ENCODE peak calls at places on chromosomes 16 and 17, in six cellular contexts. C is BE2C, T is iPS DF 6.9, Q is PC-9, R is Karpas-422, P is GM23248. Y is an unnamed sample.

GRCh38 chr16:80299416-80299815 is 241.4 kb upstream of the DYNLRB2 start:
- DNase-seq in R (no peak), P (no peak), T (no peak), Q (no peak), C (no peak), Y (no peak)

GRCh38 chr16:76946879-76947278 is 244.1 kb upstream of the MON1B start:
- DNase-seq in C (peak; percentile 76), Q (no peak), P (peak; percentile 56), T (no peak), R (no peak), Y (no peak)

GRCh38 chr17:74852237-74853047 is 7.2 kb downstream of the GRIN2C start:
- DNase-seq in P (peak; percentile 45), R (peak; percentile 90), T (peak; percentile 75), Q (no peak), C (no peak), Y (no peak)

GRCh38 chr17:46742539-46743270 is 75.8 kb downstream of the WNT3 start:
- DNase-seq in T (no peak), C (peak; percentile 24), Q (peak; percentile 94), R (no peak), P (peak; percentile 98), Y (no peak)

GRCh38 chr17:1039511-1040215 is 42.7 kb downstream of the TIMM22 start:
- DNase-seq in C (no peak), Q (no peak), R (no peak), T (no peak), P (no peak), Y (peak; percentile 82)

GRCh38 chr17:27892866-27893769 is at the start of gene LYRM9:
- DNase-seq in T (peak; percentile 71), Q (peak; percentile 55), P (peak; percentile 93), C (peak; percentile 88), R (peak; percentile 95), Y (peak; percentile 91)

GRCh38 chr16:74460542-74460941 is 39.3 kb upstream of the CLEC18B start:
- DNase-seq in T (no peak), P (no peak), Q (no peak), R (no peak), C (no peak), Y (no peak)

GRCh38 chr17:43416998-43417891 is 18.5 kb downstream of the ARL4D start:
- DNase-seq in P (peak; percentile 86), Q (no peak), R (no peak), C (no peak), T (no peak), Y (peak; percentile 71)

GRCh38 chr17:77772461-77772897 is 186.0 kb upstream of the TNRC6C start:
- DNase-seq in R (peak; percentile 84), Q (no peak), T (peak; percentile 70), C (peak; percentile 92), P (peak; percentile 40), Y (peak; percentile 76)

GRCh38 chr16:89407282-89407924 is 83.0 kb downstream of the ANKRD11 start:
- DNase-seq in P (no peak), R (no peak), Q (no peak), T (no peak), C (no peak), Y (no peak)

GRCh38 chr16:12113581-12114375 is 137.2 kb downstream of the SNX29 start:
- DNase-seq in R (no peak), T (no peak), P (peak; percentile 96), C (no peak), Q (no peak), Y (no peak)

GRCh38 chr16:84648595-84649510 is 542 bp downstream of the KLHL36 start:
- DNase-seq in C (peak; percentile 33), P (peak; percentile 40), Q (no peak), R (peak; percentile 63), T (no peak), Y (peak; percentile 61)

GRCh38 chr17:17677299-17678040 is 3.8 kb upstream of the RAI1 start:
- DNase-seq in Q (no peak), P (no peak), T (no peak), R (no peak), C (no peak), Y (no peak)

GRCh38 chr17:15157051-15157450 is 108.1 kb downstream of the PMP22 start:
- DNase-seq in T (no peak), Q (no peak), R (no peak), C (no peak), P (peak; percentile 75), Y (no peak)

GRCh38 chr17:78485416-78486168 is 91.6 kb downstream of the DNAH17 start:
- DNase-seq in C (no peak), R (no peak), T (no peak), P (no peak), Q (no peak), Y (no peak)

GRCh38 chr17:11094377-11094776 is 146.6 kb upstream of the SHISA6 start:
- DNase-seq in C (no peak), Q (no peak), T (no peak), R (no peak), P (no peak), Y (no peak)

DNA sequence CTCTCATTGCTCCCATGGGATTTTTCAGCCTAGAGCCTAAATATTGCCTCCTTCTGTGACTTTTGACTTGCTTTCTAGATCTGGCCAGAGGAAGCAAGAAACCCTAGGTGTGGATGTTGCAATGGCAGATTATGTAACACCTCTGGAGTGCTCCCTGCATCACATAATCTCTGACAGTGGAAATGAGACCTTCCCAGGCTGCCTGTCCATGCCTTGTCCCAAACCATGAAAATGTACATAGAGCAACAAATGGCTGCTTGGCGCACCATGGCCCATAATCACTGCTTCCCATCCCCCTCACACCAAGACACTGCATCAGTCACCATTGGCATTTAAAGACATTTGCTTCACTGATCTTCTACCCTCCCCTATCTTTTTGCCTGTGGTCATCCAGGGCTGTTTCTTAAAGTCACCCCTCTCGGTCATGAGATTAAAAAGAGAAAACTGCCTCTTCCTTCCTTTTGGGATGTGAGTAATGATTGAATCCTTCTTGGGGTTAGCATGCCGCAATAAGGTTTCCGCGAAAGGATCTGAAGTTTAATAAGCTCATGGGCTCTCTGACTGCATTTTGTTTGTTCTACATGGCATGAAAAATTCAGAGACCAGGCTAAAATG is 34.2 kb upstream of the CCL2 start:
- DNase-seq in T (no peak), Q (no peak), P (no peak), R (no peak), C (no peak), Y (no peak)
- H3K27me3 ChIP-seq in T (no peaks in the 10 kb centered on the region), Q (peaks cover 16% of the 10 kb centered on the region), P (peaks cover 8% of the 10 kb centered on the region), R (no peaks in the 10 kb centered on the region), C (no peaks in the 10 kb centered on the region), Y (no peaks in the 10 kb centered on the region)

GRCh38 chr16:57619606-57620315 is 8.7 kb upstream of the ADGRG1 start:
- DNase-seq in Q (peak; percentile 75), P (no peak), C (peak; percentile 24), R (no peak), T (no peak), Y (no peak)
- H3K4me3 ChIP-seq in Q (peak overlapping the region; percentile 76), P (no peak overlapping the region), C (no peak overlapping the region), R (no peak overlapping the region), T (no peak overlapping the region), Y (no peak overlapping the region)

DNA sequence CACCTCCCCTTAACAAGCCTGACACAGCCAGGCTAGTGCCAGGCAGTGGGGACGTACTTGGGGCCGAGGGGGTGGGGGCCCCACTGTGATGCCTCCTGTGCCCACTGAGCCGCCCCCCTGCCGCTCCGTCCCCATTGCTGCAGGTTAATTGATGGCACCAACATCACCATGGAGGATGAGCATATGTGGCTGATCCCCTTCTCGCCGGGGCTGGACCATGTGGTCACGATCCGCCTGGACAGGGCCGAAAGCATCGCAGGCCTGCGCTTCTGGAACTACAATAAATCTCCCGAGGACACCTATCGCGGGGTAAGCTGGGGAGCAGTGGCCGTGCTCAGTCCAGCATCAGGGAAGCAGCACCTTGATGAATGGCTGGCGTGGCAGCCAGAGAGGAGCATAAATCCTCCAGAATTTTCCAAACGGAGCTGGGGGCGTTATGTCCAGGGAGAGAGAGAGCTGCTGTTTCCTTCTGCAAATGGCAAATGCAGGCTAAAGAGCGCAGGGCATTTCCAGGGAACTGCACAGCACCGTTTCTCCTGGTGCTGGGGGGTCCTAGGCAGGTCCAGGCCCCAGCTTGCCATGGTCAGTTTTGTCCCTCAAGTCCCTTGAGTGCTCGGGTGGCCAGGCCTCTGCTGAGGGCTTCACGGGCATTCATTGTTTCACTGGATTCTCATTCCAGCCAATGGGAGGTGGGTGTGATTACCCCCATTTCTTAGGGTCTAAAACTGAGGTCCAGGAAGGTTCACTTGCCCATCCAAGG is 216.4 kb downstream of the KATNIP start:
- DNase-seq in C (no peak), R (no peak), P (no peak), Q (no peak), T (no peak), Y (no peak)
- H3K27me3 ChIP-seq in C (no peaks in the 10 kb centered on the region), R (no peaks in the 10 kb centered on the region), P (no peaks in the 10 kb centered on the region), Q (no peaks in the 10 kb centered on the region), T (no peaks in the 10 kb centered on the region), Y (no peaks in the 10 kb centered on the region)

GRCh38 chr17:32826076-32826475 is 50.8 kb downstream of the MYO1D start:
- DNase-seq in T (no peak), Q (no peak), C (no peak), R (no peak), P (no peak), Y (no peak)

GRCh38 chr17:32831223-32831622 is 45.7 kb downstream of the MYO1D start:
- DNase-seq in Q (no peak), P (no peak), R (no peak), C (no peak), T (no peak), Y (no peak)

GRCh38 chr17:32824334-32824733 is 52.6 kb downstream of the MYO1D start:
- DNase-seq in C (no peak), T (no peak), Q (no peak), R (no peak), P (no peak), Y (no peak)

GRCh38 chr17:32828822-32829221 is 48.1 kb downstream of the MYO1D start:
- DNase-seq in C (no peak), T (no peak), R (no peak), P (peak; percentile 29), Q (no peak), Y (no peak)

DNA sequence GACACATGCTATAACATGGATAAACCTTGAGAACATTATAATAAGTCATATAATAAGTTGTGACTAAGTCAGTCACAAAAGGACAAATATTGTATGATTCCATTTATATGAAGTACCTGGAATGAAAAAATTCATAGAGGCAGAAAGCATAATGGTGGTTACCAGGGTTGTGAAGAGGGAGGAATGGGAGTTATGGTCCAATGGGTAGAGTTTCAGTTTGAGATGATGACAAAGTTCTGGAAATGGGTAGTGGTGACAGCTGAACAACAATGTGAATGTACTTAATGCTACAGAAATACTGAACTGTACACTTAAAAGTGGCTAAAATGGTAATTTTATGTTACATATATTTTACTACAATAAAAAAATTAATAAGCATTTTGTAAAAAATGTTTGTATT is 49.7 kb downstream of the MYO1D start:
- DNase-seq in P (peak; percentile 24), T (no peak), R (no peak), Q (no peak), C (no peak), Y (no peak)
- H3K4me3 ChIP-seq in P (peak overlapping the region; percentile 35), T (no peak overlapping the region), R (no peak overlapping the region), Q (no peak overlapping the region), C (no peak overlapping the region), Y (no peak overlapping the region)

DNA sequence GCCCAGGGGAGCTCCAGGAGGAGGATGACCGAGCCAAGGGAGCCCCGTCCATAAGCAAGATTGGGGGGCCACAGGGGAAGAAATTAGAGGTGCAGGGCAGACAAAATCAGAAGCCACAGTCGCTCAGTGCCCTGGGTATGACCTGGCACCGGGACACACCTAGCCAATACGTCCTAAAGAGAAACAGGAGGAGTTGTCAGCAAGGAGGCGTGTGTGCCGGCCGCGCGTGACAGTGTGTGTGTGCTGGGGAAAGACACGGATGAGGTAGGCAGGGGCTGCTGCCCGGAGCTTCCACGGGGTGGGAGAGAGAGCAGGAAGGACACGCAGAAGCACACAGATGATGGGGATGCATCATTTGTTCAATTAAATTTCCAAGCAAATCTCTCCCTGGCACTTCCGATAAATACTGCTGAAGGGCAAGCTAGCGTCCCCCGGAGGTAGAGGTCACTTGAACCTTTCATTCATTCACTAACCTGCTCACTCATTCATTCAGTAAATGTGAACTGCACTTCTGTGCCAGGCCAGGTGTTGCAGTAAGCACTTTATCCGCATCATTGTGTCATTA is 38.0 kb downstream of the C16orf95 start:
- DNase-seq in Q (no peak), T (no peak), P (no peak), C (no peak), R (no peak), Y (no peak)
- H3K27me3 ChIP-seq in Q (no peaks in the 10 kb centered on the region), T (no peaks in the 10 kb centered on the region), P (no peaks in the 10 kb centered on the region), C (peaks cover 28% of the 10 kb centered on the region), R (no peaks in the 10 kb centered on the region), Y (no peaks in the 10 kb centered on the region)

Y was measured in heart right ventricle.